ENCODE peak calls at places on chromosomes 5 and 9, in ten cellular contexts. E, L, Z, T, P, F, X, I, D and Y are unnamed samples.

GRCh38 chr5:126972062-126972895 is 58.1 kb downstream of the MARCHF3 start:
- DNase-seq in E (peak), T (no peak), D (no peak), X (peak), L (no peak), F (peak), P (no peak), I (no peak), Z (peak), Y (no peak)

GRCh38 chr9:98056403-98057094 is at the start of gene NANS:
- DNase-seq in T (peak), D (peak), L (peak), P (peak), F (peak), Z (peak), I (peak), E (peak), X (peak), Y (peak)

GRCh38 chr9:125890793-125891192 is 143.6 kb downstream of the PBX3 start:
- DNase-seq in D (no peak), X (no peak), F (no peak), P (no peak), T (no peak), E (peak), L (no peak), Z (no peak), I (no peak), Y (no peak)

GRCh38 chr9:93496285-93496684 is 42.9 kb upstream of the FAM120AOS start:
- DNase-seq in L (no peak), Z (no peak), F (no peak), E (no peak), T (no peak), P (no peak), I (no peak), X (no peak), D (no peak), Y (no peak)

GRCh38 chr9:96513622-96514021 is 63.7 kb downstream of the HABP4 start:
- DNase-seq in L (no peak), Z (no peak), T (no peak), X (no peak), F (no peak), P (peak), D (no peak), E (no peak), I (no peak), Y (no peak)

GRCh38 chr5:118752568-118752967 is 235.8 kb downstream of the DTWD2 start:
- DNase-seq in P (no peak), T (no peak), E (no peak), F (no peak), L (no peak), X (no peak), I (no peak), Z (no peak), D (no peak), Y (no peak)

GRCh38 chr9:128683340-128684064 is 5.5 kb upstream of the SET start:
- DNase-seq in P (no peak), L (peak), I (no peak), T (peak), X (peak), E (peak), Z (peak), F (peak), D (peak), Y (peak)

GRCh38 chr5:62627121-62627520 is 48.5 kb downstream of the LRRC70 start:
- DNase-seq in F (no peak), Z (no peak), P (no peak), X (no peak), L (no peak), T (no peak), E (peak), I (no peak), D (no peak), Y (no peak)

GRCh38 chr5:142152383-142152730 is 43.8 kb downstream of the NDFIP1 start:
- DNase-seq in X (no peak), L (no peak), F (no peak), D (peak), E (peak), P (no peak), Z (no peak), T (no peak), I (no peak), Y (no peak)

GRCh38 chr5:84292000-84292642 is 92.6 kb downstream of the EDIL3 start:
- DNase-seq in F (no peak), Z (no peak), D (no peak), T (no peak), X (no peak), E (no peak), I (no peak), P (no peak), L (no peak), Y (no peak)

GRCh38 chr5:174834081-174834480 is 109.7 kb downstream of the MSX2 start:
- DNase-seq in Z (no peak), X (no peak), L (no peak), I (no peak), F (no peak), E (no peak), P (no peak), T (no peak), D (no peak), Y (no peak)

GRCh38 chr9:99101812-99102211 is 3.1 kb upstream of the TGFBR1 start:
- DNase-seq in I (no peak), F (no peak), Z (no peak), T (no peak), P (no peak), X (no peak), L (no peak), D (no peak), E (no peak), Y (no peak)

GRCh38 chr9:26129216-26129615 is 451.0 kb upstream of the TUSC1 start:
- DNase-seq in I (no peak), F (no peak), Z (no peak), P (no peak), D (no peak), L (no peak), X (no peak), T (no peak), E (no peak), Y (no peak)

GRCh38 chr9:109162652-109163051 is 4.4 kb downstream of the FRRS1L start:
- DNase-seq in E (no peak), X (no peak), I (no peak), T (no peak), F (no peak), L (no peak), Z (no peak), P (no peak), D (no peak), Y (no peak)

GRCh38 chr9:16575142-16575877 is 295.2 kb downstream of the BNC2 start:
- DNase-seq in I (no peak), F (no peak), E (peak), P (no peak), X (no peak), Z (peak), T (no peak), L (no peak), D (peak), Y (no peak)

GRCh38 chr9:134660407-134660806 is 18.8 kb downstream of the COL5A1 start:
- DNase-seq in P (no peak), E (no peak), I (peak), Z (no peak), L (no peak), T (no peak), D (peak), F (no peak), X (peak), Y (peak)

DNA sequence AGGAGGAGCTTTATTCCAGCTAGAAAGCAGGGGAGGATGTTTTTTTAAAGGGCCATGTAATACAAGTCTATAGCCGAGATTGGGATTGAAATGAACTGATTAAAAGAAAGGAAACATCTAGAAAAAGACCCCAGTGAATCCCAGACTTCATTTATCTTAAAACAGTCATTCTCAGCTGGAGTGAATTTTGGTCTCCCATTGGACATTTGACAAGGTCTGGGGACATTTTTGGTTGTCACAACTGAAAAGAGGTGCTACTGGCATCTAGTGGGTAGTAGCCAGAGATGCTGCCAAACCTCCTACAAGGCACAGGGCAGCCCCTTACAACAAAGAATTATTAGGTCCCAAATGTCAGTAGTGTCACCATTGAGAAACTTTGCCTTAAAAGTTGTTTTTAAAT is 16.3 kb upstream of the SPINK4 start:
- DNase-seq in F (no peak), P (no peak), D (peak), E (peak), Z (peak), L (no peak), X (peak), I (no peak), T (no peak), Y (no peak)
- TF ChIP-seq CTCF in F (no peak), P (peak), D (peak), E (peak), Z (no peak), L (no peak), X (peak), I (peak), T (no peak), Y (no peak)

GRCh38 chr5:4233671-4234070 is 638.0 kb downstream of the IRX1 start:
- DNase-seq in I (no peak), L (no peak), P (no peak), F (no peak), X (no peak), E (no peak), D (no peak), Z (no peak), T (no peak), Y (no peak)
- TF ChIP-seq CTCF in I (peak), L (no peak), P (no peak), F (no peak), X (no peak), E (peak), D (no peak), Z (no peak), T (no peak), Y (no peak)

GRCh38 chr9:130117816-130118632 is 54.2 kb upstream of the NCS1 start:
- DNase-seq in F (no peak), T (peak), P (peak), L (no peak), Z (peak), X (no peak), E (peak), D (peak), I (no peak), Y (no peak)
- TF ChIP-seq CTCF in F (no peak), T (no peak), P (no peak), L (no peak), Z (no peak), X (no peak), E (no peak), D (no peak), I (no peak), Y (no peak)

DNA sequence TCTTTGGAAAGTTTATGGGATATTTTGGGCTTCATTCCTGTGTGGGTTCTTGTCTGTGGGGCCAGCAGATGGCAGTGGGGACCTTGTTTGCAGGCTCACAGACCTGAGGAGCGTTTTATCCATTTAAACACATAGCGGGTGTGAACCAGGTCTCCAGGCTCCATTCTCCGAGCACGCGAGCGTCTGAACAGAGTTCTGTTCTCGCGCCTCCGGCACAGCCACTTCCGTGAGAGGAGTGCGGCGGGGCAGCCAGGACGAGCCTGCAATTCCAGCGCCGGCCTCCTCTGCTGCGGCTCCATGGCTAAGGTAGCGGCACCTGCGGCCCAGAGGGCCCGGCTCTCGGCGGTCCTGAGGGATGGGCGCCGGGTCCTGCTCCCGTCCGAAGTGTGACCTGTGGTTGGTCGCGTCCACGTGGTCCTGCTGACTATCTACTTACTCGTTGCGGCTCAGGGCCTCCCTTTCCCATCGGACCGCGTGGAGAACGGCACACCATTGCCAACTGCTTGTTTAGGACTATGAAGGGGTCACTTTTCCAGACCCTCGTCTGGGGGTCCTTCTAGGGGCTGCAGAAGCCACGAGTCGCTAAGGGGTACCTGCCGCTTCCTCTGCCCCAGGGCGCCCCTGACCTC is 7.3 kb downstream of the NRARP start:
- DNase-seq in L (no peak), F (peak), D (peak), Z (peak), I (no peak), E (peak), T (no peak), P (peak), X (peak), Y (peak)
- TF ChIP-seq CTCF in L (peak), F (no peak), D (peak), Z (peak), I (no peak), E (no peak), T (no peak), P (no peak), X (no peak), Y (no peak)

GRCh38 chr9:133417541-133418461 is at the start of gene REXO4:
- DNase-seq in E (peak), D (peak), F (peak), L (peak), T (peak), X (peak), I (no peak), P (peak), Z (peak), Y (peak)
- TF ChIP-seq CTCF in E (no peak), D (no peak), F (no peak), L (no peak), T (peak), X (no peak), I (no peak), P (no peak), Z (no peak), Y (no peak)

GRCh38 chr5:76766746-76767145 is 50.8 kb downstream of the F2R start:
- DNase-seq in F (no peak), L (no peak), E (peak), I (no peak), X (no peak), T (no peak), Z (peak), P (peak), D (peak), Y (no peak)

GRCh38 chr5:76762484-76762883 is 46.6 kb downstream of the F2R start:
- DNase-seq in E (no peak), T (no peak), X (no peak), I (no peak), F (no peak), P (no peak), D (no peak), Z (no peak), L (no peak), Y (no peak)

GRCh38 chr5:76765249-76765648 is 49.3 kb downstream of the F2R start:
- DNase-seq in P (peak), F (no peak), X (no peak), L (no peak), Z (no peak), E (peak), D (peak), T (no peak), I (no peak), Y (no peak)

GRCh38 chr5:76763136-76763535 is 47.2 kb downstream of the F2R start:
- DNase-seq in L (no peak), I (no peak), X (peak), P (no peak), F (no peak), T (no peak), Z (no peak), D (no peak), E (no peak), Y (no peak)

GRCh38 chr5:76764374-76764773 is 48.4 kb downstream of the F2R start:
- DNase-seq in T (no peak), F (no peak), L (no peak), I (no peak), X (no peak), Z (no peak), D (no peak), E (no peak), P (no peak), Y (no peak)
- TF ChIP-seq CTCF in T (no peak), F (no peak), L (no peak), I (no peak), X (no peak), Z (no peak), D (no peak), E (no peak), P (no peak), Y (no peak)